ENCODE peak calls at places on chromosomes 11 and 22, in six cellular contexts. One of them, this sample, is unnamed.

GRCh38 chr11:104164028-104164520 is at the start of gene PDGFD:
- DNase-seq in lower lobe of right lung: peak; percentile 59
- DNase-seq in aorta: peak; percentile 73
- DNase-seq in gastrocnemius medialis: peak; percentile 18
- DNase-seq in GM23338: peak; percentile 93
- DNase-seq in tibial artery: peak; percentile 66
- DNase-seq in this sample: peak; percentile 64

GRCh38 chr11:1949302-1949701 is 2.2 kb downstream of the MRPL23 start:
- DNase-seq in lower lobe of right lung: peak; percentile 7
- DNase-seq in aorta: peak; percentile 10
- DNase-seq in gastrocnemius medialis: peak; percentile 10
- DNase-seq in GM23338: no peak
- DNase-seq in tibial artery: no peak
- DNase-seq in this sample: no peak

GRCh38 chr11:119990306-119991021 is 147.4 kb downstream of the TRIM29 start:
- DNase-seq in lower lobe of right lung: no peak
- DNase-seq in aorta: peak; percentile 67
- DNase-seq in gastrocnemius medialis: no peak
- DNase-seq in GM23338: no peak
- DNase-seq in tibial artery: no peak
- DNase-seq in this sample: peak; percentile 58

GRCh38 chr11:17221968-17222367 is 14.2 kb upstream of the PIK3C2A start:
- DNase-seq in lower lobe of right lung: no peak
- DNase-seq in aorta: no peak
- DNase-seq in gastrocnemius medialis: no peak
- DNase-seq in GM23338: no peak
- DNase-seq in tibial artery: no peak
- DNase-seq in this sample: no peak

GRCh38 chr11:10918275-10918674 is 60.4 kb upstream of the ZBED5 start:
- DNase-seq in lower lobe of right lung: no peak
- DNase-seq in aorta: no peak
- DNase-seq in gastrocnemius medialis: no peak
- DNase-seq in GM23338: no peak
- DNase-seq in tibial artery: no peak
- DNase-seq in this sample: no peak

GRCh38 chr11:132453411-132453810 is 1078.9 kb downstream of the OPCML start:
- DNase-seq in lower lobe of right lung: no peak
- DNase-seq in aorta: no peak
- DNase-seq in gastrocnemius medialis: no peak
- DNase-seq in GM23338: no peak
- DNase-seq in tibial artery: no peak
- DNase-seq in this sample: no peak

GRCh38 chr11:76281558-76281906 is 75.2 kb upstream of the WNT11 start:
- DNase-seq in lower lobe of right lung: no peak
- DNase-seq in aorta: no peak
- DNase-seq in gastrocnemius medialis: no peak
- DNase-seq in GM23338: no peak
- DNase-seq in tibial artery: no peak
- DNase-seq in this sample: no peak

GRCh38 chr11:106077609-106078517 is at the start of gene AASDHPPT:
- DNase-seq in lower lobe of right lung: no peak
- DNase-seq in aorta: no peak
- DNase-seq in gastrocnemius medialis: no peak
- DNase-seq in GM23338: peak; percentile 36
- DNase-seq in tibial artery: no peak
- DNase-seq in this sample: no peak

GRCh38 chr22:30224161-30224857 is 22.2 kb downstream of the LIF start:
- DNase-seq in lower lobe of right lung: no peak
- DNase-seq in aorta: no peak
- DNase-seq in gastrocnemius medialis: no peak
- DNase-seq in GM23338: no peak
- DNase-seq in tibial artery: no peak
- DNase-seq in this sample: no peak

GRCh38 chr22:43287441-43287840 is 55.7 kb downstream of the SCUBE1 start:
- DNase-seq in lower lobe of right lung: no peak
- DNase-seq in aorta: no peak
- DNase-seq in gastrocnemius medialis: no peak
- DNase-seq in GM23338: no peak
- DNase-seq in tibial artery: no peak
- DNase-seq in this sample: no peak

GRCh38 chr22:50547231-50547851 is 1.6 kb downstream of the KLHDC7B start:
- DNase-seq in lower lobe of right lung: peak; percentile 45
- DNase-seq in aorta: peak; percentile 50
- DNase-seq in gastrocnemius medialis: no peak
- DNase-seq in GM23338: no peak
- DNase-seq in tibial artery: no peak
- DNase-seq in this sample: no peak

GRCh38 chr22:41932353-41932752 is 5.7 kb upstream of the TNFRSF13C start:
- DNase-seq in lower lobe of right lung: no peak
- DNase-seq in aorta: no peak
- DNase-seq in gastrocnemius medialis: no peak
- DNase-seq in GM23338: no peak
- DNase-seq in tibial artery: no peak
- DNase-seq in this sample: no peak

GRCh38 chr11:110269996-110270395 is 26.4 kb downstream of the RDX start:
- DNase-seq in lower lobe of right lung: no peak
- DNase-seq in aorta: no peak
- DNase-seq in gastrocnemius medialis: no peak
- DNase-seq in GM23338: no peak
- DNase-seq in tibial artery: no peak
- DNase-seq in this sample: no peak

GRCh38 chr22:17379939-17380710 is 10.9 kb downstream of the CECR2 start:
- DNase-seq in lower lobe of right lung: no peak
- DNase-seq in aorta: no peak
- DNase-seq in gastrocnemius medialis: no peak
- DNase-seq in GM23338: no peak
- DNase-seq in tibial artery: no peak
- DNase-seq in this sample: peak; percentile 42
- H3K27ac ChIP-seq in lower lobe of right lung: no peak overlapping the region
- H3K27ac ChIP-seq in aorta: no peak overlapping the region
- H3K27ac ChIP-seq in gastrocnemius medialis: peak overlapping the region; percentile 62
- H3K27ac ChIP-seq in GM23338: peak overlapping the region; percentile 78
- H3K27ac ChIP-seq in tibial artery: no peak overlapping the region
- H3K27ac ChIP-seq in this sample: peak overlapping the region; percentile 80

GRCh38 chr22:45683680-45684079 is 12.0 kb downstream of the ATXN10 start:
- DNase-seq in lower lobe of right lung: no peak
- DNase-seq in aorta: no peak
- DNase-seq in gastrocnemius medialis: no peak
- DNase-seq in GM23338: no peak
- DNase-seq in tibial artery: no peak
- DNase-seq in this sample: no peak
- H3K4me1 ChIP-seq in lower lobe of right lung: peaks cover 70% of the 10 kb centered on the region
- H3K4me1 ChIP-seq in aorta: peaks cover 11% of the 10 kb centered on the region
- H3K4me1 ChIP-seq in gastrocnemius medialis: peaks cover 47% of the 10 kb centered on the region
- H3K4me1 ChIP-seq in GM23338: peaks cover 21% of the 10 kb centered on the region
- H3K4me1 ChIP-seq in tibial artery: peaks cover 73% of the 10 kb centered on the region
- H3K4me1 ChIP-seq in this sample: peaks cover 82% of the 10 kb centered on the region

GRCh38 chr22:25025586-25025985 is 73.1 kb downstream of the KIAA1671 start:
- DNase-seq in lower lobe of right lung: no peak
- DNase-seq in aorta: no peak
- DNase-seq in gastrocnemius medialis: no peak
- DNase-seq in GM23338: no peak
- DNase-seq in tibial artery: no peak
- DNase-seq in this sample: peak; percentile 41
- H3K27ac ChIP-seq in lower lobe of right lung: peak overlapping the region; percentile 62
- H3K27ac ChIP-seq in aorta: no peak overlapping the region
- H3K27ac ChIP-seq in gastrocnemius medialis: peak overlapping the region; percentile 13
- H3K27ac ChIP-seq in GM23338: no peak overlapping the region
- H3K27ac ChIP-seq in tibial artery: peak overlapping the region; percentile 20
- H3K27ac ChIP-seq in this sample: peak overlapping the region; percentile 80

DNA sequence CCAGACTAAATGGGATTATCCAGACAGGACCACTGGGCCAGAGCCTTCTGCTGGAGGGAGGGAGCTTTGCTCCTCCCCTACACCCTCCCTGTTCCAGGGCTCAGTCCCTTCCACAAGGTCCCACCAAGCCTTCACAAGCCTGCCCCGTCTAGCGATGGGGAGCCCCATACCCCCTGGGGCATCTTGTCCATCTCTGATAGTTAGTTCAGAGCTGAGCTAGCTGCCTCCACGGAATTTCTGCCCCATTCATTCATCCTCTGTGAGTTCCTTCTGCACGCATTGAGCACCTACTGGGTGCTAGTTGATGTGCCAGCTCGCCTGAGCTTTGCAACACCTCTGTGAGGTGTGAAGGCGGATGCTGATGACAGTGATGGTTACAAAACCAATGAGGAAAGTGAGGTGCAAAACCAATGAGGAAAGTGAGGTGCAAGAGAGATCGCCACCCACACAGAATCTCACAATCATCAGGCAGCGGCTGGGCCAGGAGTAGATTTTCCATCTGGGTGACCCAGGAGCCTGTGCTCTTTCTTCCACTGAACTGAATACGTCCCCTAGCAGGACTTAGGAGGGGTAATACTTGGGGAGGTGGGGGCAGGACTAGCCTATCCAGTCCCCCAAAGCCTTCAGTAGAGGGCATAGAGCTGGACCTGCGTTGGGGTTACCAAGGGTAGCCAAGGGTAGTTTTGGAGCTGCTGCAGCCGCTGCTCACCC is 21.5 kb upstream of the CBX7 start:
- DNase-seq in lower lobe of right lung: no peak
- DNase-seq in aorta: no peak
- DNase-seq in gastrocnemius medialis: no peak
- DNase-seq in GM23338: no peak
- DNase-seq in tibial artery: no peak
- DNase-seq in this sample: no peak
- H3K4me1 ChIP-seq in lower lobe of right lung: peaks cover 75% of the 10 kb centered on the region
- H3K4me1 ChIP-seq in aorta: no peaks in the 10 kb centered on the region
- H3K4me1 ChIP-seq in gastrocnemius medialis: peaks cover 59% of the 10 kb centered on the region
- H3K4me1 ChIP-seq in GM23338: peaks cover 44% of the 10 kb centered on the region
- H3K4me1 ChIP-seq in tibial artery: peaks cover 45% of the 10 kb centered on the region
- H3K4me1 ChIP-seq in this sample: peaks cover 77% of the 10 kb centered on the region

This sample was measured in left ventricle myocardium inferior.